ENCODE peak calls at places on chromosomes 1 and 21, in five cellular contexts. G is upper lobe of right lung, S is GM23338, X is kidney, P is SK-N-SH. K is an unnamed sample.

GRCh38 chr1:177432897-177433296 is 262.1 kb downstream of the BRINP2 start:
- DNase-seq in P (peak; percentile 12), S (peak; percentile 47), G (no peak), X (no peak), K (no peak)

GRCh38 chr1:185369786-185370185 is 52.7 kb upstream of the IVNS1ABP start:
- DNase-seq in P (no peak), X (no peak), S (no peak), G (no peak), K (no peak)

GRCh38 chr1:160553778-160554177 is 25.5 kb downstream of the CD84 start:
- DNase-seq in P (no peak), S (no peak), X (no peak), G (no peak), K (no peak)

GRCh38 chr1:19122668-19123067 is 87.4 kb downstream of the UBR4 start:
- DNase-seq in P (no peak), X (no peak), S (no peak), G (no peak), K (no peak)

GRCh38 chr1:181423301-181423918 is 59.9 kb upstream of the CACNA1E start:
- DNase-seq in P (peak; percentile 51), X (no peak), S (peak; percentile 73), G (no peak), K (peak; percentile 78)

GRCh38 chr1:24932284-24932683 is 2.2 kb upstream of the RUNX3 start:
- DNase-seq in P (peak; percentile 97), G (peak; percentile 78), X (no peak), S (peak; percentile 74), K (peak; percentile 46)

GRCh38 chr1:222618001-222618879 is at the start of gene MIA3:
- DNase-seq in X (peak; percentile 96), S (peak; percentile 79), G (peak; percentile 90), P (peak; percentile 97), K (no peak)

GRCh38 chr21:45269861-45270260 is 17.8 kb downstream of the POFUT2 start:
- DNase-seq in G (no peak), X (peak; percentile 43), P (no peak), S (no peak), K (no peak)

GRCh38 chr21:42964561-42965560 is 9.5 kb upstream of the PKNOX1 start:
- DNase-seq in S (no peak), G (no peak), P (no peak), X (no peak), K (no peak)

GRCh38 chr1:54623216-54624007 is at the start of gene FAM151A:
- DNase-seq in S (no peak), P (no peak), X (peak; percentile 32), G (no peak), K (no peak)

GRCh38 chr1:186482661-186483255 is 21.8 kb upstream of the PDC start:
- DNase-seq in G (no peak), X (no peak), P (peak; percentile 49), S (peak; percentile 84), K (peak; percentile 27)

GRCh38 chr1:184289825-184290550 is 96.8 kb upstream of the C1orf21 start:
- DNase-seq in G (no peak), S (peak; percentile 51), X (no peak), P (no peak), K (peak; percentile 47)

GRCh38 chr1:159429074-159429861 is 2.7 kb upstream of the OR10J4 start:
- DNase-seq in P (no peak), S (no peak), X (no peak), G (no peak), K (no peak)

GRCh38 chr1:198153103-198153502 is 3.7 kb upstream of the NEK7 start:
- DNase-seq in S (no peak), X (no peak), P (no peak), G (no peak), K (no peak)

GRCh38 chr1:2212542-2213491 is 15.3 kb upstream of the SKI start:
- DNase-seq in S (peak; percentile 98), G (peak; percentile 93), P (peak; percentile 86), X (peak; percentile 97), K (peak; percentile 89)

GRCh38 chr1:25669781-25670567 is 53.4 kb downstream of the MAN1C1 start:
- DNase-seq in G (peak; percentile 12), P (no peak), X (no peak), S (no peak), K (no peak)

GRCh38 chr1:54980528-54981241 is at the start of gene TMEM61:
- DNase-seq in S (peak; percentile 71), X (peak; percentile 72), G (peak; percentile 74), P (peak; percentile 73), K (peak; percentile 43)

GRCh38 chr1:39398278-39399010 is 93.0 kb upstream of the BMP8A start:
- DNase-seq in P (peak; percentile 58), X (peak; percentile 85), S (peak; percentile 24), G (peak; percentile 70), K (peak; percentile 80)

GRCh38 chr21:31795992-31796391 is 64.1 kb upstream of the SCAF4 start:
- DNase-seq in P (no peak), S (no peak), G (no peak), X (no peak), K (no peak)

GRCh38 chr1:202710070-202711025 is at the start of gene SYT2:
- DNase-seq in S (peak; percentile 78), P (peak; percentile 88), G (no peak), X (peak; percentile 82), K (peak; percentile 45)

GRCh38 chr1:94113592-94114322 is 7.2 kb downstream of the ABCA4 start:
- DNase-seq in P (no peak), S (peak; percentile 52), G (no peak), X (no peak), K (no peak)

GRCh38 chr1:15242766-15243165 is 4.3 kb upstream of the FHAD1 start:
- DNase-seq in G (no peak), P (no peak), X (no peak), S (no peak), K (no peak)

GRCh38 chr1:62774971-62775578 is 8.9 kb upstream of the ATG4C start:
- DNase-seq in X (no peak), S (no peak), G (no peak), P (no peak), K (no peak)

GRCh38 chr1:175204285-175204684 is 11.7 kb upstream of the KIAA0040 start:
- DNase-seq in P (no peak), G (no peak), X (peak; percentile 52), S (no peak), K (no peak)

GRCh38 chr1:15243275-15244043 is 3.6 kb upstream of the FHAD1 start:
- DNase-seq in P (no peak), X (no peak), S (no peak), G (peak; percentile 32), K (no peak)

GRCh38 chr1:157566484-157567300 is 14.4 kb upstream of the FCRL5 start:
- DNase-seq in P (no peak), G (no peak), X (no peak), S (peak; percentile 27), K (no peak)

GRCh38 chr1:180988221-180988826 is 34.3 kb downstream of the STX6 start:
- DNase-seq in X (no peak), S (no peak), P (no peak), G (no peak), K (no peak)

GRCh38 chr21:33712022-33712803 is 69.9 kb downstream of the ITSN1 start:
- DNase-seq in G (no peak), P (no peak), S (peak; percentile 41), X (no peak), K (no peak)

GRCh38 chr1:71792264-71792663 is 490.1 kb downstream of the NEGR1 start:
- DNase-seq in P (no peak), G (no peak), X (no peak), S (no peak), K (no peak)

GRCh38 chr21:25560151-25560783 is 47.0 kb downstream of the MRPL39 start:
- DNase-seq in P (no peak), S (no peak), X (no peak), G (peak; percentile 68), K (no peak)

GRCh38 chr1:198056255-198056654 is 100.5 kb upstream of the NEK7 start:
- DNase-seq in P (peak; percentile 2), X (no peak), G (no peak), S (peak; percentile 71), K (no peak)

GRCh38 chr1:211698161-211699026 is 23.0 kb upstream of the NEK2 start:
- DNase-seq in S (peak; percentile 89), X (peak; percentile 86), G (peak; percentile 90), P (peak; percentile 86), K (peak; percentile 88)

GRCh38 chr1:166947398-166948043 is 27.8 kb downstream of the ILDR2 start:
- DNase-seq in X (peak; percentile 86), P (peak; percentile 76), S (peak; percentile 73), G (peak; percentile 65), K (peak; percentile 46)

GRCh38 chr1:112618114-112618720 is 724 bp downstream of the ST7L start:
- DNase-seq in P (peak; percentile 19), G (no peak), X (no peak), S (no peak), K (peak; percentile 16)

GRCh38 chr1:47333578-47333921 is at the start of gene CMPK1:
- DNase-seq in X (peak; percentile 94), P (peak; percentile 92), S (peak; percentile 79), G (peak; percentile 94), K (peak; percentile 83)

GRCh38 chr1:47333922-47334764 is 553 bp downstream of the CMPK1 start:
- DNase-seq in P (peak; percentile 92), G (peak; percentile 92), S (peak; percentile 92), X (peak; percentile 92), K (peak; percentile 85)

GRCh38 chr1:47331875-47332274 is 1.7 kb upstream of the CMPK1 start:
- DNase-seq in X (no peak), P (no peak), G (no peak), S (no peak), K (no peak)

GRCh38 chr1:47334765-47335435 is 1.3 kb downstream of the CMPK1 start:
- DNase-seq in G (no peak), S (peak; percentile 82), X (no peak), P (no peak), K (no peak)

GRCh38 chr1:47332779-47333577 is 612 bp upstream of the CMPK1 start:
- DNase-seq in P (no peak), X (no peak), G (peak; percentile 60), S (no peak), K (no peak)
- H3K4me3 ChIP-seq in P (peak overlapping the region; percentile 85), X (peak overlapping the region; percentile 90), G (peak overlapping the region; percentile 89), S (peak overlapping the region; percentile 84), K (peak overlapping the region; percentile 2)

GRCh38 chr1:154944422-154945159 is 8.1 kb upstream of the PMVK start:
- DNase-seq in S (no peak), X (no peak), G (no peak), P (no peak), K (no peak)
- H3K27ac ChIP-seq in S (peak overlapping the region; percentile 72), X (no peak overlapping the region), G (no peak overlapping the region), P (no peak overlapping the region), K (no peak overlapping the region)

GRCh38 chr1:21937034-21937371 is at the start of gene HSPG2:
- DNase-seq in X (no peak), G (no peak), S (no peak), P (no peak), K (no peak)

GRCh38 chr1:21935891-21936365 is 1.2 kb downstream of the HSPG2 start:
- DNase-seq in P (no peak), G (no peak), S (peak; percentile 53), X (peak; percentile 82), K (peak; percentile 78)

GRCh38 chr1:21933397-21934248 is 3.5 kb downstream of the HSPG2 start:
- DNase-seq in G (peak; percentile 88), S (peak; percentile 73), P (no peak), X (peak; percentile 92), K (peak; percentile 71)

GRCh38 chr1:21936366-21937031 is 611 bp downstream of the HSPG2 start:
- DNase-seq in X (peak; percentile 80), S (no peak), G (no peak), P (no peak), K (peak; percentile 13)

GRCh38 chr1:21935393-21935804 is 1.7 kb downstream of the HSPG2 start:
- DNase-seq in S (no peak), P (no peak), X (no peak), G (no peak), K (no peak)
- H3K4me3 ChIP-seq in S (peak overlapping the region; percentile 79), P (no peak overlapping the region), X (peak overlapping the region; percentile 72), G (peak overlapping the region; percentile 70), K (no peak overlapping the region)

GRCh38 chr21:44006656-44007055 is 5.5 kb upstream of the TRAPPC10 start:
- DNase-seq in X (no peak), G (no peak), S (no peak), P (no peak), K (peak; percentile 28)
- H3K27ac ChIP-seq in X (no peak overlapping the region), G (peak overlapping the region; percentile 73), S (no peak overlapping the region), P (peak overlapping the region; percentile 91), K (no peak overlapping the region)